ENCODE peak calls at places on chromosome 15, in ten cellular contexts. One of them, this sample, is unnamed.

GRCh38 chr15:101328001-101328400 is 33.0 kb upstream of the SNRPA1 start:
- DNase-seq in gastrocnemius medialis: no peak
- DNase-seq in fibroblast of pulmonary artery: no peak
- DNase-seq in NCI-H1092: no peak
- DNase-seq in activated T-cell treated with anti-CD3 and anti-CD28 coated beads for 1 hour: no peak
- DNase-seq in heart left ventricle: no peak
- DNase-seq in kidney tubule cell: no peak
- DNase-seq in WTC11: no peak
- DNase-seq in LoVo: no peak
- DNase-seq in NT2/D1: no peak
- DNase-seq in this sample: no peak

GRCh38 chr15:90706394-90707327 is 10.5 kb upstream of the BLM start:
- DNase-seq in activated T-cell treated with anti-CD3 and anti-CD28 coated beads for 1 hour: no peak
- DNase-seq in gastrocnemius medialis: no peak
- DNase-seq in WTC11: no peak
- DNase-seq in fibroblast of pulmonary artery: no peak
- DNase-seq in NT2/D1: no peak
- DNase-seq in NCI-H1092: peak
- DNase-seq in LoVo: no peak
- DNase-seq in heart left ventricle: no peak
- DNase-seq in kidney tubule cell: no peak
- DNase-seq in this sample: no peak

GRCh38 chr15:59647085-59647484 is 10.2 kb downstream of the GTF2A2 start:
- DNase-seq in activated T-cell treated with anti-CD3 and anti-CD28 coated beads for 1 hour: no peak
- DNase-seq in heart left ventricle: no peak
- DNase-seq in gastrocnemius medialis: no peak
- DNase-seq in NCI-H1092: no peak
- DNase-seq in NT2/D1: no peak
- DNase-seq in LoVo: no peak
- DNase-seq in kidney tubule cell: no peak
- DNase-seq in fibroblast of pulmonary artery: no peak
- DNase-seq in WTC11: no peak
- DNase-seq in this sample: no peak

GRCh38 chr15:93063796-93064690 is 25.0 kb downstream of the RGMA start:
- DNase-seq in heart left ventricle: no peak
- DNase-seq in NCI-H1092: no peak
- DNase-seq in gastrocnemius medialis: peak
- DNase-seq in activated T-cell treated with anti-CD3 and anti-CD28 coated beads for 1 hour: no peak
- DNase-seq in kidney tubule cell: no peak
- DNase-seq in WTC11: no peak
- DNase-seq in fibroblast of pulmonary artery: no peak
- DNase-seq in NT2/D1: no peak
- DNase-seq in LoVo: no peak
- DNase-seq in this sample: no peak

GRCh38 chr15:29141908-29142747 is 127.5 kb downstream of the NSMCE3 start:
- DNase-seq in LoVo: no peak
- DNase-seq in activated T-cell treated with anti-CD3 and anti-CD28 coated beads for 1 hour: no peak
- DNase-seq in kidney tubule cell: peak
- DNase-seq in NT2/D1: no peak
- DNase-seq in gastrocnemius medialis: no peak
- DNase-seq in fibroblast of pulmonary artery: no peak
- DNase-seq in NCI-H1092: no peak
- DNase-seq in WTC11: no peak
- DNase-seq in heart left ventricle: no peak
- DNase-seq in this sample: no peak

GRCh38 chr15:81595752-81596151 is 221.7 kb upstream of the TMC3 start:
- DNase-seq in NT2/D1: no peak
- DNase-seq in activated T-cell treated with anti-CD3 and anti-CD28 coated beads for 1 hour: no peak
- DNase-seq in NCI-H1092: no peak
- DNase-seq in LoVo: no peak
- DNase-seq in fibroblast of pulmonary artery: no peak
- DNase-seq in WTC11: no peak
- DNase-seq in kidney tubule cell: no peak
- DNase-seq in heart left ventricle: no peak
- DNase-seq in gastrocnemius medialis: no peak
- DNase-seq in this sample: no peak

GRCh38 chr15:47548986-47549385 is 168.3 kb upstream of the SEMA6D start:
- DNase-seq in heart left ventricle: no peak
- DNase-seq in NCI-H1092: no peak
- DNase-seq in NT2/D1: no peak
- DNase-seq in kidney tubule cell: no peak
- DNase-seq in LoVo: no peak
- DNase-seq in fibroblast of pulmonary artery: no peak
- DNase-seq in gastrocnemius medialis: no peak
- DNase-seq in activated T-cell treated with anti-CD3 and anti-CD28 coated beads for 1 hour: no peak
- DNase-seq in WTC11: no peak
- DNase-seq in this sample: no peak

GRCh38 chr15:69719527-69719926 is 266.9 kb downstream of the RPLP1 start:
- DNase-seq in NT2/D1: no peak
- DNase-seq in kidney tubule cell: no peak
- DNase-seq in NCI-H1092: no peak
- DNase-seq in fibroblast of pulmonary artery: peak
- DNase-seq in activated T-cell treated with anti-CD3 and anti-CD28 coated beads for 1 hour: peak
- DNase-seq in WTC11: no peak
- DNase-seq in LoVo: no peak
- DNase-seq in heart left ventricle: no peak
- DNase-seq in gastrocnemius medialis: peak
- DNase-seq in this sample: peak

GRCh38 chr15:85879334-85880163 is 84.8 kb upstream of the KLHL25 start:
- DNase-seq in NCI-H1092: no peak
- DNase-seq in NT2/D1: no peak
- DNase-seq in kidney tubule cell: peak
- DNase-seq in gastrocnemius medialis: no peak
- DNase-seq in WTC11: no peak
- DNase-seq in activated T-cell treated with anti-CD3 and anti-CD28 coated beads for 1 hour: no peak
- DNase-seq in LoVo: peak
- DNase-seq in fibroblast of pulmonary artery: no peak
- DNase-seq in heart left ventricle: no peak
- DNase-seq in this sample: no peak

GRCh38 chr15:79778378-79778990 is 118.3 kb downstream of the MTHFS start:
- DNase-seq in fibroblast of pulmonary artery: no peak
- DNase-seq in gastrocnemius medialis: no peak
- DNase-seq in heart left ventricle: no peak
- DNase-seq in activated T-cell treated with anti-CD3 and anti-CD28 coated beads for 1 hour: no peak
- DNase-seq in kidney tubule cell: no peak
- DNase-seq in WTC11: no peak
- DNase-seq in LoVo: no peak
- DNase-seq in NCI-H1092: no peak
- DNase-seq in NT2/D1: no peak
- DNase-seq in this sample: no peak

GRCh38 chr15:100107151-100107550 is 234.6 kb downstream of the ADAMTS17 start:
- DNase-seq in gastrocnemius medialis: no peak
- DNase-seq in NT2/D1: no peak
- DNase-seq in kidney tubule cell: no peak
- DNase-seq in activated T-cell treated with anti-CD3 and anti-CD28 coated beads for 1 hour: no peak
- DNase-seq in NCI-H1092: no peak
- DNase-seq in heart left ventricle: peak
- DNase-seq in WTC11: no peak
- DNase-seq in fibroblast of pulmonary artery: no peak
- DNase-seq in LoVo: no peak
- DNase-seq in this sample: no peak

GRCh38 chr15:89963301-89964288 is 37.5 kb upstream of the ZNF710 start:
- DNase-seq in activated T-cell treated with anti-CD3 and anti-CD28 coated beads for 1 hour: no peak
- DNase-seq in gastrocnemius medialis: peak
- DNase-seq in NT2/D1: no peak
- DNase-seq in WTC11: no peak
- DNase-seq in fibroblast of pulmonary artery: no peak
- DNase-seq in LoVo: no peak
- DNase-seq in NCI-H1092: no peak
- DNase-seq in kidney tubule cell: no peak
- DNase-seq in heart left ventricle: no peak
- DNase-seq in this sample: no peak

GRCh38 chr15:96416934-96417759 is 86.6 kb downstream of the NR2F2 start:
- DNase-seq in NCI-H1092: no peak
- DNase-seq in LoVo: no peak
- DNase-seq in gastrocnemius medialis: no peak
- DNase-seq in WTC11: peak
- DNase-seq in fibroblast of pulmonary artery: peak
- DNase-seq in NT2/D1: no peak
- DNase-seq in heart left ventricle: peak
- DNase-seq in kidney tubule cell: peak
- DNase-seq in activated T-cell treated with anti-CD3 and anti-CD28 coated beads for 1 hour: no peak
- DNase-seq in this sample: no peak

GRCh38 chr15:73353734-73354133 is 15.0 kb downstream of the HCN4 start:
- DNase-seq in WTC11: no peak
- DNase-seq in NT2/D1: no peak
- DNase-seq in gastrocnemius medialis: no peak
- DNase-seq in activated T-cell treated with anti-CD3 and anti-CD28 coated beads for 1 hour: no peak
- DNase-seq in NCI-H1092: no peak
- DNase-seq in heart left ventricle: no peak
- DNase-seq in kidney tubule cell: no peak
- DNase-seq in fibroblast of pulmonary artery: no peak
- DNase-seq in LoVo: no peak
- DNase-seq in this sample: no peak

GRCh38 chr15:31296304-31297220 is 30.1 kb upstream of the KLF13 start:
- DNase-seq in NCI-H1092: peak
- DNase-seq in gastrocnemius medialis: peak
- DNase-seq in activated T-cell treated with anti-CD3 and anti-CD28 coated beads for 1 hour: no peak
- DNase-seq in kidney tubule cell: no peak
- DNase-seq in heart left ventricle: no peak
- DNase-seq in LoVo: peak
- DNase-seq in WTC11: no peak
- DNase-seq in fibroblast of pulmonary artery: no peak
- DNase-seq in NT2/D1: no peak
- DNase-seq in this sample: no peak

GRCh38 chr15:77416954-77417353 is 3.0 kb downstream of the PEAK1 start:
- DNase-seq in WTC11: no peak
- DNase-seq in NCI-H1092: no peak
- DNase-seq in NT2/D1: no peak
- DNase-seq in kidney tubule cell: peak
- DNase-seq in LoVo: no peak
- DNase-seq in heart left ventricle: no peak
- DNase-seq in activated T-cell treated with anti-CD3 and anti-CD28 coated beads for 1 hour: no peak
- DNase-seq in fibroblast of pulmonary artery: no peak
- DNase-seq in gastrocnemius medialis: no peak
- DNase-seq in this sample: no peak

GRCh38 chr15:36484038-36484778 is 95.2 kb upstream of the CDIN1 start:
- DNase-seq in gastrocnemius medialis: no peak
- DNase-seq in heart left ventricle: no peak
- DNase-seq in NT2/D1: no peak
- DNase-seq in fibroblast of pulmonary artery: no peak
- DNase-seq in NCI-H1092: no peak
- DNase-seq in LoVo: no peak
- DNase-seq in activated T-cell treated with anti-CD3 and anti-CD28 coated beads for 1 hour: no peak
- DNase-seq in WTC11: no peak
- DNase-seq in kidney tubule cell: peak
- DNase-seq in this sample: no peak

GRCh38 chr15:49842331-49842730 is 221.5 kb downstream of the DTWD1 start:
- DNase-seq in LoVo: no peak
- DNase-seq in gastrocnemius medialis: no peak
- DNase-seq in NT2/D1: no peak
- DNase-seq in WTC11: no peak
- DNase-seq in kidney tubule cell: no peak
- DNase-seq in NCI-H1092: no peak
- DNase-seq in fibroblast of pulmonary artery: no peak
- DNase-seq in heart left ventricle: no peak
- DNase-seq in activated T-cell treated with anti-CD3 and anti-CD28 coated beads for 1 hour: no peak
- DNase-seq in this sample: no peak

GRCh38 chr15:70035719-70036077 is 62.0 kb downstream of the TLE3 start:
- DNase-seq in kidney tubule cell: no peak
- DNase-seq in gastrocnemius medialis: no peak
- DNase-seq in LoVo: no peak
- DNase-seq in activated T-cell treated with anti-CD3 and anti-CD28 coated beads for 1 hour: no peak
- DNase-seq in fibroblast of pulmonary artery: no peak
- DNase-seq in WTC11: no peak
- DNase-seq in NCI-H1092: no peak
- DNase-seq in heart left ventricle: no peak
- DNase-seq in NT2/D1: no peak
- DNase-seq in this sample: no peak

GRCh38 chr15:80971143-80971542 is 18.5 kb downstream of the MESD start:
- DNase-seq in NCI-H1092: no peak
- DNase-seq in NT2/D1: no peak
- DNase-seq in gastrocnemius medialis: no peak
- DNase-seq in WTC11: no peak
- DNase-seq in kidney tubule cell: no peak
- DNase-seq in LoVo: no peak
- DNase-seq in activated T-cell treated with anti-CD3 and anti-CD28 coated beads for 1 hour: no peak
- DNase-seq in heart left ventricle: no peak
- DNase-seq in fibroblast of pulmonary artery: no peak
- DNase-seq in this sample: no peak

GRCh38 chr15:67033012-67033411 is 32.4 kb upstream of the SMAD3 start:
- DNase-seq in heart left ventricle: no peak
- DNase-seq in NCI-H1092: no peak
- DNase-seq in LoVo: no peak
- DNase-seq in gastrocnemius medialis: no peak
- DNase-seq in activated T-cell treated with anti-CD3 and anti-CD28 coated beads for 1 hour: no peak
- DNase-seq in fibroblast of pulmonary artery: no peak
- DNase-seq in WTC11: no peak
- DNase-seq in kidney tubule cell: no peak
- DNase-seq in NT2/D1: no peak
- DNase-seq in this sample: no peak

GRCh38 chr15:60179786-60180391 is 175.8 kb downstream of the FOXB1 start:
- DNase-seq in fibroblast of pulmonary artery: peak
- DNase-seq in LoVo: peak
- DNase-seq in kidney tubule cell: peak
- DNase-seq in WTC11: no peak
- DNase-seq in NCI-H1092: peak
- DNase-seq in gastrocnemius medialis: no peak
- DNase-seq in activated T-cell treated with anti-CD3 and anti-CD28 coated beads for 1 hour: no peak
- DNase-seq in heart left ventricle: no peak
- DNase-seq in NT2/D1: peak
- DNase-seq in this sample: peak

GRCh38 chr15:66613743-66614142 is 47.9 kb upstream of the LCTL start:
- DNase-seq in gastrocnemius medialis: no peak
- DNase-seq in NT2/D1: no peak
- DNase-seq in LoVo: no peak
- DNase-seq in fibroblast of pulmonary artery: no peak
- DNase-seq in WTC11: no peak
- DNase-seq in NCI-H1092: no peak
- DNase-seq in activated T-cell treated with anti-CD3 and anti-CD28 coated beads for 1 hour: no peak
- DNase-seq in kidney tubule cell: no peak
- DNase-seq in heart left ventricle: no peak
- DNase-seq in this sample: no peak

GRCh38 chr15:62135532-62136134 is 29.5 kb downstream of the C2CD4B start:
- DNase-seq in NCI-H1092: no peak
- DNase-seq in gastrocnemius medialis: no peak
- DNase-seq in heart left ventricle: no peak
- DNase-seq in WTC11: no peak
- DNase-seq in activated T-cell treated with anti-CD3 and anti-CD28 coated beads for 1 hour: no peak
- DNase-seq in LoVo: peak
- DNase-seq in fibroblast of pulmonary artery: peak
- DNase-seq in kidney tubule cell: peak
- DNase-seq in NT2/D1: no peak
- DNase-seq in this sample: no peak